ENCODE peak calls at places on chromosomes 4 and X, in seven cellular contexts. I is tibial nerve, B is mesenchymal stem cell, V is OCI-LY7, E is aorta, C is cardiac muscle cell, D is right atrium auricular region. N is an unnamed sample.

GRCh38 chr4:105147226-105148151 is 813 bp downstream of the TET2 start:
- DNase-seq in I (peak), B (peak), V (no peak), E (peak), C (peak), D (no peak), N (peak)

GRCh38 chrX:1673337-1673736 is 58.5 kb downstream of the ASMT start:
- DNase-seq in I (no peak), B (no peak), V (peak), E (no peak), C (peak), D (no peak), N (peak)

GRCh38 chr4:22071749-22072148 is 123.2 kb upstream of the KCNIP4 start:
- DNase-seq in I (no peak), B (no peak), V (no peak), E (no peak), C (no peak), D (no peak), N (no peak)

GRCh38 chr4:148016063-148016637 is 284.3 kb downstream of the ARHGAP10 start:
- DNase-seq in I (no peak), B (peak), V (no peak), E (no peak), C (no peak), D (no peak), N (no peak)

GRCh38 chr4:127586922-127587571 is 45.7 kb upstream of the INTU start:
- DNase-seq in I (no peak), B (peak), V (peak), E (no peak), C (peak), D (no peak), N (peak)

GRCh38 chrX:39969826-39970569 is 127.8 kb downstream of the BCOR start:
- DNase-seq in I (no peak), B (no peak), V (no peak), E (no peak), C (no peak), D (no peak), N (peak)

GRCh38 chr4:53049528-53049927 is 187.4 kb downstream of the RASL11B start:
- DNase-seq in I (no peak), B (no peak), V (no peak), E (no peak), C (no peak), D (no peak), N (no peak)

GRCh38 chr4:41656572-41657301 is 91.8 kb downstream of the PHOX2B start:
- DNase-seq in I (no peak), B (no peak), V (no peak), E (no peak), C (no peak), D (no peak), N (no peak)

GRCh38 chr4:99404595-99405287 is 30.4 kb downstream of the ADH7 start:
- DNase-seq in I (no peak), B (peak), V (no peak), E (no peak), C (peak), D (no peak), N (no peak)

GRCh38 chr4:99405433-99406115 is 29.6 kb downstream of the ADH7 start:
- DNase-seq in I (peak), B (peak), V (peak), E (no peak), C (peak), D (peak), N (peak)

GRCh38 chr4:99403380-99404194 is 31.6 kb downstream of the ADH7 start:
- DNase-seq in I (no peak), B (no peak), V (no peak), E (no peak), C (peak), D (no peak), N (no peak)

GRCh38 chr4:99400831-99401230 is 34.3 kb downstream of the ADH7 start:
- DNase-seq in I (no peak), B (no peak), V (no peak), E (no peak), C (no peak), D (no peak), N (no peak)

DNA sequence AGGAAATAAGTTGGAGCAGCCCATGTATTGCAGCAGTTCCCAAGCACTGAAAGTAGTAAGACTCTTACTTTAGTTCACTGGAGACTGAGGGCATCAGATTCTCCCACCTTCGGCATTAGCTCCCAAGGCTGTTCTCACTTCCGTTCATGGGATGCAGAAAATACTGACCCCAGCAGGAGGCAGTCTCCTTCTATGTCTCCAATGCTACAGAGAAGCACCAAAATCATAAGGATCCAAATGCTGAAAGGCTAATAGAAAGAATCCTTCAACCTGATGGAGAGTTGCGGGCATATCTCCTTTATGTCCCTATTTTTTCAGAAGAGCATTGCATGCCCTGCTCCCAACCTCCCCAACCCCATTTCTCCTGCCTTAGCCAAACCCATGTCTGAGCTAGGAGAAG is 32.4 kb downstream of the ADH7 start:
- DNase-seq in I (no peak), B (no peak), V (no peak), E (no peak), C (no peak), D (no peak), N (peak)
- H3K27ac ChIP-seq in I (peak), B (peak), V (no peak), E (peak), C (no peak), D (peak), N (no peak)

DNA sequence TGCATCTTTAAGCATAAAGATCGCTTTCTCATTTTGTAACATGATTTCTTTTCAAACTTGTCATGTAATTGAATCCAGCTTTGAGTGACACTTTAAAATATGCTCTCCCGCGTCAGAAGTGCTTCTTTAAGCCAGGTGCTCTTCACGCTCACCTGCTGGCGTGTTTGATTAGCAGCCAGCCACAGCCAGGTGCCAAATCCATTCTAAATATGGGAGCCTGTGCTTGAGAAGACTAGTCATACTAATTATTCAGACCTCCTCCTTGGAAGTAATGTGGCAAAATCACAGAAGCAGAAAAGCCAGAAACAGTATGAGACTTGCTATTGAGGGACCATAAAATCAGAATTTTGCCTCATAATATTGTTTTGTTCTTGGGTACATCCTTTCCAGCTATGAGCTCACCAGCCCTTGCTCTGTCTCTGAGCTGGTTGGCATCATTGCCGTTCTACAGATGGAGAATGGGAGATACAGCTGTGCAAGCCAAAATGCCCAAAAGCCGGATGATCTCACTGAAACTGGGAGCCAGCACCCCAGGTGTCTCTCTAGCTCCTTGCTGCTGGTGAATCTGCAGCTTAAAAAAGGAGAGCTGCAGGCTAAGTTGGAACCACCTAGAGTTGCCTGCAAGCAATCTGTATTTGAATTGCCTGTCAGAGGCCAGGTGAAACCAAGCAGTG is 205.4 kb downstream of the SHROOM3 start:
- DNase-seq in I (no peak), B (no peak), V (no peak), E (no peak), C (no peak), D (no peak), N (no peak)
- H3K4me3 ChIP-seq in I (no peak), B (no peak), V (no peak), E (no peak), C (no peak), D (no peak), N (no peak)

GRCh38 chr4:113574636-113575103 is 186.9 kb downstream of the CAMK2D start:
- DNase-seq in I (no peak), B (peak), V (peak), E (no peak), C (peak), D (no peak), N (peak)
- H3K27ac ChIP-seq in I (peak), B (peak), V (peak), E (no peak), C (peak), D (peak), N (peak)

GRCh38 chr4:108107116-108107515 is 61.6 kb downstream of the LEF1 start:
- DNase-seq in I (no peak), B (no peak), V (no peak), E (no peak), C (no peak), D (no peak), N (no peak)
- H3K4me3 ChIP-seq in I (no peak), B (no peak), V (no peak), E (no peak), C (no peak), D (no peak), N (no peak)

GRCh38 chr4:151324449-151325319 is 721 bp downstream of the SH3D19 start:
- DNase-seq in I (peak), B (peak), V (no peak), E (peak), C (peak), D (peak), N (no peak)
- H3K27ac ChIP-seq in I (peak), B (peak), V (no peak), E (peak), C (peak), D (peak), N (no peak)

GRCh38 chr4:118277243-118277642 is 75.6 kb downstream of the PRSS12 start:
- DNase-seq in I (no peak), B (no peak), V (no peak), E (no peak), C (no peak), D (no peak), N (no peak)
- H3K4me3 ChIP-seq in I (no peak), B (no peak), V (no peak), E (no peak), C (no peak), D (no peak), N (no peak)

GRCh38 chr4:79528241-79528706 is 120.2 kb upstream of the GK2 start:
- DNase-seq in I (no peak), B (peak), V (no peak), E (no peak), C (no peak), D (no peak), N (no peak)
- H3K27ac ChIP-seq in I (no peak), B (no peak), V (no peak), E (no peak), C (no peak), D (no peak), N (no peak)

GRCh38 chr4:186900980-186901379 is 177.3 kb upstream of the FAT1 start:
- DNase-seq in I (no peak), B (no peak), V (no peak), E (no peak), C (peak), D (no peak), N (no peak)

GRCh38 chr4:186901850-186902249 is 178.2 kb upstream of the FAT1 start:
- DNase-seq in I (no peak), B (no peak), V (no peak), E (no peak), C (no peak), D (no peak), N (no peak)

GRCh38 chr4:186906722-186907121 is 183.1 kb upstream of the FAT1 start:
- DNase-seq in I (no peak), B (no peak), V (no peak), E (no peak), C (no peak), D (no peak), N (no peak)

GRCh38 chr4:186902361-186902760 is 178.7 kb upstream of the FAT1 start:
- DNase-seq in I (no peak), B (peak), V (no peak), E (no peak), C (no peak), D (no peak), N (no peak)

DNA sequence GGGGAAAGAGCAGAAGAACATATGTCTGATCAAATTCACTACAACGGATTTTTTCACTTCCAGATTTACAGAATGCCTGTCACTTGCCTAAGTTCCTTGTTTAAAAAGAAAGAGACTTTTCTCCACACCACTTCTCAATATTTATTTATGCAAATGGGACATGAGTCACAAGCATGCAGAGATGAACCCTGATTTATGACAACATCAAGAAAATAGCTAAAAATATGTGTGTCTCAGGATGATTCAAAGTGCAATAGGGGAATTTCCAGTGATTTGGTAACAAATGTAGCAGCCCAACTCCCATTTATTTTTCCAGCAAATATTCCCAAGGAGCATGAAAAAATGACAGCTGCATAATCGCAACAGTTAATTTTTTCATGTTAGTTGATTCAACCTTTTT is 180.4 kb upstream of the FAT1 start:
- DNase-seq in I (no peak), B (peak), V (no peak), E (no peak), C (peak), D (no peak), N (peak)
- H3K4me3 ChIP-seq in I (no peak), B (no peak), V (no peak), E (no peak), C (no peak), D (no peak), N (no peak)

DNA sequence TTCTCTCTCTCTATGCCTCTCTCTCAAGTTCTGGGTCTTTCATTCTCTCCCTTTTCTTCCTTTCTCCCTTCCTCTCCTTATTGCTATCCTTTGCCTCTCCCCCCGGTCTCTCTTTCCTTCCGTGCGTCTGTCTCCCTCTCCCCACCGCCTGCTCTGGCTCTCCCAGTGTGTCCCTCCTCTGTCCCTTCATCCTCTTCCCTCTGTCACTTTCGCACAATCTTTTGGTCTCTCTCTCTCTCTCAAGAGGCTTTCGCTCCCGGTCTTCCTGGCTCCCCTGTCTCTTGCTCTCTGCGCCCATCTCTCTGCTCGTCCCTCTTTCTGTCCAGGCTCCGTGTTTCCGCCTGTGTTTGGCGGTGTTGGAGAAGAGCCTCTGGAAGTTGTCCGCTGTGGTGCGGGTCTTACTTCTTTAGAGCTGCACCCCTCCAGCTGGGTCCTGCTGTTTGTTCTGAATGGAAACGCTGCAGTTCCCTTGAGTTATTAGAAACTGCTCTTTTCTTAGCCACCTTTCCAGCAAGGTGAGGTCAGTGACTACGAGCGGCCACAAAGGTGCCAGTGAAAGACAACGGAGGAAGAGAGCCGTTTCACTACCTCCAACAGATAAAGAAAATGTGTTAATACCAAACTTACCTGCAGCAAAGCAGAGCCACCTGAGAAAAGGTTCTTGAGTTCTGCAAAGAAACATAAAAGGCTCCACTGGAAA is 1.1 kb downstream of the BMPR1B start:
- DNase-seq in I (no peak), B (peak), V (no peak), E (no peak), C (no peak), D (no peak), N (no peak)
- H3K27ac ChIP-seq in I (peak), B (no peak), V (no peak), E (peak), C (no peak), D (no peak), N (no peak)

GRCh38 chr4:80069837-80070788 is 2.9 kb downstream of the ANTXR2 start:
- DNase-seq in I (no peak), B (peak), V (no peak), E (no peak), C (peak), D (no peak), N (no peak)
- H3K4me3 ChIP-seq in I (peak), B (no peak), V (no peak), E (no peak), C (peak), D (no peak), N (no peak)